ENCODE peak calls at places on chromosome 13, in ten cellular contexts. L is HFF-Myc, T is thoracic aorta, V is uterus, U is choroid plexus epithelial cell, A is BE2C, G is heart right ventricle, S is GM23338, J is HL-60, D is body of pancreas. N is an unnamed sample.
A peak's percentile ranks its signal among the peaks of the same experiment; 100 is the strongest.

GRCh38 chr13:30033681-30034447 is 183.4 kb upstream of the UBL3 start:
- DNase-seq in T (no peak), S (no peak), A (no peak), J (no peak), D (no peak), U (peak; percentile 39), L (peak; percentile 90), G (no peak), V (peak; percentile 48), N (peak; percentile 96)

GRCh38 chr13:92657565-92657964 is 569.0 kb upstream of the GPC6 start:
- DNase-seq in L (no peak), S (no peak), V (no peak), A (no peak), J (no peak), D (no peak), U (peak; percentile 75), G (no peak), T (no peak), N (no peak)

GRCh38 chr13:52852444-52852843 is 4.0 kb upstream of the PCDH8 start:
- DNase-seq in J (no peak), S (no peak), T (no peak), V (no peak), L (no peak), D (no peak), G (no peak), U (no peak), A (peak; percentile 15), N (no peak)

GRCh38 chr13:106277483-106278154 is 257.8 kb downstream of the EFNB2 start:
- DNase-seq in V (no peak), A (no peak), D (no peak), G (peak; percentile 24), L (no peak), S (no peak), T (no peak), J (no peak), U (no peak), N (no peak)

GRCh38 chr13:74210693-74211393 is 76.6 kb upstream of the KLF12 start:
- DNase-seq in A (peak; percentile 89), J (no peak), L (no peak), V (no peak), U (peak; percentile 88), S (no peak), T (peak; percentile 32), D (no peak), G (no peak), N (peak; percentile 100)

GRCh38 chr13:51158365-51158764 is 47.3 kb upstream of the C13orf42 start:
- DNase-seq in A (peak; percentile 18), V (no peak), S (no peak), G (no peak), J (no peak), U (no peak), L (no peak), D (no peak), T (no peak), N (no peak)

GRCh38 chr13:71290963-71291937 is 575.8 kb downstream of the DACH1 start:
- DNase-seq in A (no peak), S (no peak), D (peak; percentile 46), L (no peak), J (peak; percentile 67), T (no peak), G (peak; percentile 55), U (peak; percentile 46), V (peak; percentile 26), N (peak; percentile 58)

GRCh38 chr13:94433055-94433947 is 46.2 kb downstream of the DCT start:
- DNase-seq in G (no peak), S (peak; percentile 62), V (no peak), J (no peak), T (no peak), D (no peak), U (no peak), L (no peak), A (no peak), N (no peak)

GRCh38 chr13:112815871-112816270 is 126.0 kb downstream of the ATP11A start:
- DNase-seq in J (no peak), D (no peak), G (no peak), U (no peak), T (no peak), V (no peak), L (no peak), S (no peak), A (no peak), N (no peak)

GRCh38 chr13:99500839-99501134 is 485 bp upstream of the TM9SF2 start:
- DNase-seq in S (no peak), U (no peak), J (no peak), T (no peak), L (no peak), V (no peak), D (no peak), G (no peak), A (no peak), N (no peak)

GRCh38 chr13:97386832-97387486 is 47.0 kb upstream of the RAP2A start:
- DNase-seq in J (no peak), L (no peak), S (no peak), G (no peak), T (no peak), D (no peak), V (no peak), U (peak; percentile 25), A (no peak), N (no peak)

GRCh38 chr13:23778879-23779278 is 110.3 kb downstream of the MIPEP start:
- DNase-seq in G (no peak), U (peak; percentile 97), D (no peak), V (no peak), L (no peak), T (no peak), J (no peak), S (no peak), A (no peak), N (peak; percentile 75)

GRCh38 chr13:71865858-71866172 is 1.2 kb downstream of the DACH1 start:
- DNase-seq in T (no peak), D (no peak), U (no peak), V (peak; percentile 12), G (peak; percentile 15), A (peak; percentile 56), S (peak; percentile 14), L (no peak), J (no peak), N (no peak)

DNA sequence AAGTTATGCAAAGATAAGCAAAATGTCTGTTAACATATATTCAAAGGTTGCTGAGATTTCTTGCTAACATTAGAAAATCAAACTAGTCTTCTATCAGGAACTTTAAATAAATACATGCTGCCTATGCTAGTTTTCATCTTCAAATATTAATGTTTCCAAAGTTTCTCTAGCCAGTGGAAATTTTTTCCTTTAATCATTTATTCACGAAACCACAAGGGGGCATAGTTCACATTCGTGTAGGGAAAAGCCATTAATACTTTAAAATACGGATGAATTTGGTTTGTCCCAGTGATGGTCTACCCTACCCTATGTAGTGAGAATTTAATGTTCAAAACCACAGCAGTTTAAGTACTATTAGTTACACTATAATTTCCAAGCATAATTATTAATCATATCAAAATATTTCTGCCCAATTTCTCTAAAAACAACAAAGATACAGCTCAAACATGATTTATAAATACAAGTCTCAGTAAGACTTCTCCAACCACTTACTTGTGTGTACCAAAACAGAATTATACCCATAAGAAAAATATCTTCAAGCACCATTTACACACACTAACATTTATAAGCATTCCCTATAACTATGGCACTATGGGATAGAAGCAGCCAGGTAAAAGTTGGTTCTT is 16.2 kb downstream of the NUFIP1 start:
- DNase-seq in L (no peak), G (no peak), J (no peak), A (no peak), V (no peak), T (no peak), S (peak; percentile 53), D (no peak), U (peak; percentile 55), N (peak; percentile 50)
- TF ChIP-seq CTCF in L (peak; percentile 20), G (peak; percentile 68), J (peak; percentile 7), A (peak; percentile 57), V (peak; percentile 45), T (peak; percentile 57), S (peak; percentile 64), D (peak; percentile 46), U (peak; percentile 39), N (peak; percentile 49)

DNA sequence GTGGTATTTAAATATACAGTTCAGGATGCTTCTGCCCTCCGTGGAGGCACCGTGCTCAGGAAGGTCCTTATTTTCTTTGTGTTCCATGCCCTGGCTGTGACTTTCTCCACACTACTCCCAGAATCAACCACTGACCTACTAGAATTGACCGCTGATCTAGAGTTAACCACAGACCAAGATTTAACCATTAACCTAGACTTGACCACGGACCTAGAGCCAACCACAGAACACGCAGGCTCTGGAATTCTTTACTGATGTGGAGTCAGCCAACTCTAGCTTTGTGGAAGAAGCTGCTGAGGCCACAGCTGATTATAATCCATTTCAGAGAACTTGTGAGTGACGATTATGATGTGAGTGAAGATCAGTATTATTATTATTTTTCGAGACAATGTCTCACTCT is 18.0 kb downstream of the GTF2F2 start:
- DNase-seq in S (no peak), T (no peak), A (no peak), D (no peak), V (no peak), G (no peak), L (no peak), J (no peak), U (no peak), N (no peak)
- H3K4me3 ChIP-seq in S (no peak overlapping the region), T (no peak overlapping the region), A (no peak overlapping the region), D (no peak overlapping the region), V (no peak overlapping the region), G (no peak overlapping the region), L (no peak overlapping the region), J (no peak overlapping the region), U (no peak overlapping the region), N (no peak overlapping the region)

GRCh38 chr13:110699148-110700145 is 6.5 kb downstream of the CARS2 start:
- DNase-seq in L (no peak), J (no peak), S (no peak), D (no peak), U (no peak), T (no peak), V (no peak), A (no peak), G (no peak), N (no peak)
- TF ChIP-seq CTCF in L (no peak), J (no peak), S (no peak), D (no peak), U (no peak), T (no peak), V (no peak), A (no peak), G (no peak), N (no peak)

GRCh38 chr13:76292726-76293125 is 593.5 kb downstream of the KCTD12 start:
- DNase-seq in G (no peak), V (no peak), T (no peak), S (no peak), D (no peak), L (no peak), A (no peak), J (no peak), U (peak; percentile 67), N (peak; percentile 48)

GRCh38 chr13:76286178-76286577 is 600.0 kb downstream of the KCTD12 start:
- DNase-seq in D (no peak), J (no peak), V (no peak), A (no peak), G (no peak), T (no peak), S (no peak), L (no peak), U (peak; percentile 85), N (peak; percentile 62)

GRCh38 chr13:76292031-76292430 is 594.2 kb downstream of the KCTD12 start:
- DNase-seq in G (no peak), V (no peak), U (no peak), L (no peak), A (no peak), T (no peak), J (no peak), D (no peak), S (no peak), N (no peak)

GRCh38 chr13:76293346-76293745 is 592.9 kb downstream of the KCTD12 start:
- DNase-seq in A (no peak), G (no peak), J (no peak), S (no peak), L (no peak), V (no peak), D (no peak), U (peak; percentile 91), T (no peak), N (peak; percentile 75)

GRCh38 chr13:76289558-76289957 is 596.6 kb downstream of the KCTD12 start:
- DNase-seq in U (no peak), V (no peak), T (no peak), G (no peak), D (no peak), A (no peak), J (no peak), S (no peak), L (no peak), N (peak; percentile 9)
- H3K4me3 ChIP-seq in U (no peak overlapping the region), V (no peak overlapping the region), T (no peak overlapping the region), G (no peak overlapping the region), D (no peak overlapping the region), A (no peak overlapping the region), J (no peak overlapping the region), S (no peak overlapping the region), L (no peak overlapping the region), N (no peak overlapping the region)